ENCODE peak calls at places on chromosomes 2 and 18, in ten cellular contexts. One of them, this sample, is unnamed.
A peak's percentile ranks its signal among the peaks of the same experiment; 100 is the strongest.

GRCh38 chr2:1482253-1482675 is 69.0 kb downstream of the TPO start:
- DNase-seq in C1 segment of cervical spinal cord: no peak
- DNase-seq in posterior cingulate gyrus: peak; percentile 55
- DNase-seq in T-helper 2 cell: no peak
- DNase-seq in substantia nigra: no peak
- DNase-seq in cardiac muscle cell: no peak
- DNase-seq in activated gamma-delta T cell treated with Interleukin-2 at 50 U/mL for 16 hours: no peak
- DNase-seq in NCI-H1092: no peak
- DNase-seq in neural crest cell: no peak
- DNase-seq in LHCN-M2: no peak
- DNase-seq in this sample: no peak

GRCh38 chr18:42274488-42275137 is 319.6 kb downstream of the PIK3C3 start:
- DNase-seq in NCI-H1092: peak; percentile 11
- DNase-seq in cardiac muscle cell: peak; percentile 64
- DNase-seq in T-helper 2 cell: no peak
- DNase-seq in neural crest cell: no peak
- DNase-seq in substantia nigra: no peak
- DNase-seq in LHCN-M2: peak; percentile 37
- DNase-seq in activated gamma-delta T cell treated with Interleukin-2 at 50 U/mL for 16 hours: no peak
- DNase-seq in C1 segment of cervical spinal cord: no peak
- DNase-seq in posterior cingulate gyrus: no peak
- DNase-seq in this sample: no peak

GRCh38 chr2:67797801-67798535 is 264.8 kb downstream of the C1D start:
- DNase-seq in neural crest cell: no peak
- DNase-seq in posterior cingulate gyrus: no peak
- DNase-seq in cardiac muscle cell: peak; percentile 67
- DNase-seq in activated gamma-delta T cell treated with Interleukin-2 at 50 U/mL for 16 hours: no peak
- DNase-seq in T-helper 2 cell: no peak
- DNase-seq in substantia nigra: no peak
- DNase-seq in C1 segment of cervical spinal cord: no peak
- DNase-seq in LHCN-M2: peak; percentile 38
- DNase-seq in NCI-H1092: no peak
- DNase-seq in this sample: no peak

GRCh38 chr2:148209598-148209997 is 188.7 kb downstream of the MBD5 start:
- DNase-seq in activated gamma-delta T cell treated with Interleukin-2 at 50 U/mL for 16 hours: no peak
- DNase-seq in C1 segment of cervical spinal cord: no peak
- DNase-seq in neural crest cell: no peak
- DNase-seq in substantia nigra: no peak
- DNase-seq in cardiac muscle cell: peak; percentile 7
- DNase-seq in T-helper 2 cell: no peak
- DNase-seq in NCI-H1092: no peak
- DNase-seq in LHCN-M2: peak; percentile 6
- DNase-seq in posterior cingulate gyrus: no peak
- DNase-seq in this sample: no peak

GRCh38 chr18:35592298-35592697 is 10.8 kb downstream of the GALNT1 start:
- DNase-seq in neural crest cell: no peak
- DNase-seq in LHCN-M2: no peak
- DNase-seq in posterior cingulate gyrus: no peak
- DNase-seq in C1 segment of cervical spinal cord: no peak
- DNase-seq in cardiac muscle cell: no peak
- DNase-seq in activated gamma-delta T cell treated with Interleukin-2 at 50 U/mL for 16 hours: no peak
- DNase-seq in substantia nigra: no peak
- DNase-seq in T-helper 2 cell: no peak
- DNase-seq in NCI-H1092: no peak
- DNase-seq in this sample: no peak

GRCh38 chr2:173881466-173881865 is 83.7 kb downstream of the SP3 start:
- DNase-seq in NCI-H1092: peak; percentile 45
- DNase-seq in LHCN-M2: peak; percentile 38
- DNase-seq in activated gamma-delta T cell treated with Interleukin-2 at 50 U/mL for 16 hours: no peak
- DNase-seq in neural crest cell: no peak
- DNase-seq in posterior cingulate gyrus: peak; percentile 63
- DNase-seq in substantia nigra: no peak
- DNase-seq in T-helper 2 cell: no peak
- DNase-seq in cardiac muscle cell: peak; percentile 85
- DNase-seq in C1 segment of cervical spinal cord: no peak
- DNase-seq in this sample: peak; percentile 22

GRCh38 chr2:23651187-23651983 is 266.4 kb downstream of the KLHL29 start:
- DNase-seq in NCI-H1092: no peak
- DNase-seq in posterior cingulate gyrus: no peak
- DNase-seq in neural crest cell: no peak
- DNase-seq in C1 segment of cervical spinal cord: no peak
- DNase-seq in LHCN-M2: peak; percentile 79
- DNase-seq in cardiac muscle cell: peak; percentile 71
- DNase-seq in T-helper 2 cell: no peak
- DNase-seq in substantia nigra: no peak
- DNase-seq in activated gamma-delta T cell treated with Interleukin-2 at 50 U/mL for 16 hours: no peak
- DNase-seq in this sample: no peak

GRCh38 chr18:11955299-11956029 is 25.8 kb upstream of the IMPA2 start:
- DNase-seq in substantia nigra: peak; percentile 2
- DNase-seq in cardiac muscle cell: peak; percentile 94
- DNase-seq in posterior cingulate gyrus: no peak
- DNase-seq in activated gamma-delta T cell treated with Interleukin-2 at 50 U/mL for 16 hours: no peak
- DNase-seq in neural crest cell: no peak
- DNase-seq in LHCN-M2: peak; percentile 94
- DNase-seq in NCI-H1092: no peak
- DNase-seq in C1 segment of cervical spinal cord: peak; percentile 33
- DNase-seq in T-helper 2 cell: no peak
- DNase-seq in this sample: no peak

GRCh38 chr2:233835230-233836186 is 18.8 kb downstream of the HJURP start:
- DNase-seq in posterior cingulate gyrus: peak; percentile 43
- DNase-seq in NCI-H1092: no peak
- DNase-seq in neural crest cell: no peak
- DNase-seq in activated gamma-delta T cell treated with Interleukin-2 at 50 U/mL for 16 hours: no peak
- DNase-seq in substantia nigra: no peak
- DNase-seq in LHCN-M2: no peak
- DNase-seq in T-helper 2 cell: no peak
- DNase-seq in C1 segment of cervical spinal cord: no peak
- DNase-seq in cardiac muscle cell: no peak
- DNase-seq in this sample: no peak

GRCh38 chr2:148817210-148817708 is 57.8 kb upstream of the KIF5C start:
- DNase-seq in posterior cingulate gyrus: peak; percentile 88
- DNase-seq in C1 segment of cervical spinal cord: peak; percentile 22
- DNase-seq in NCI-H1092: no peak
- DNase-seq in neural crest cell: no peak
- DNase-seq in activated gamma-delta T cell treated with Interleukin-2 at 50 U/mL for 16 hours: no peak
- DNase-seq in substantia nigra: no peak
- DNase-seq in LHCN-M2: no peak
- DNase-seq in cardiac muscle cell: peak; percentile 39
- DNase-seq in T-helper 2 cell: no peak
- DNase-seq in this sample: no peak

GRCh38 chr2:120036145-120036544 is 23.3 kb downstream of the EPB41L5 start:
- DNase-seq in LHCN-M2: peak; percentile 50
- DNase-seq in posterior cingulate gyrus: no peak
- DNase-seq in cardiac muscle cell: peak; percentile 26
- DNase-seq in NCI-H1092: no peak
- DNase-seq in T-helper 2 cell: no peak
- DNase-seq in C1 segment of cervical spinal cord: no peak
- DNase-seq in substantia nigra: no peak
- DNase-seq in activated gamma-delta T cell treated with Interleukin-2 at 50 U/mL for 16 hours: no peak
- DNase-seq in neural crest cell: no peak
- DNase-seq in this sample: no peak

GRCh38 chr2:160224060-160224459 is 24.0 kb upstream of the ITGB6 start:
- DNase-seq in T-helper 2 cell: no peak
- DNase-seq in NCI-H1092: no peak
- DNase-seq in activated gamma-delta T cell treated with Interleukin-2 at 50 U/mL for 16 hours: no peak
- DNase-seq in posterior cingulate gyrus: no peak
- DNase-seq in cardiac muscle cell: peak; percentile 88
- DNase-seq in substantia nigra: no peak
- DNase-seq in C1 segment of cervical spinal cord: no peak
- DNase-seq in neural crest cell: no peak
- DNase-seq in LHCN-M2: peak; percentile 99
- DNase-seq in this sample: no peak

GRCh38 chr2:120005834-120006521 is 6.9 kb upstream of the EPB41L5 start:
- DNase-seq in cardiac muscle cell: no peak
- DNase-seq in activated gamma-delta T cell treated with Interleukin-2 at 50 U/mL for 16 hours: no peak
- DNase-seq in posterior cingulate gyrus: no peak
- DNase-seq in neural crest cell: no peak
- DNase-seq in C1 segment of cervical spinal cord: no peak
- DNase-seq in LHCN-M2: no peak
- DNase-seq in T-helper 2 cell: no peak
- DNase-seq in NCI-H1092: no peak
- DNase-seq in substantia nigra: no peak
- DNase-seq in this sample: no peak

GRCh38 chr18:4106407-4107033 is 348.6 kb downstream of the DLGAP1 start:
- DNase-seq in activated gamma-delta T cell treated with Interleukin-2 at 50 U/mL for 16 hours: peak; percentile 15
- DNase-seq in C1 segment of cervical spinal cord: peak; percentile 42
- DNase-seq in neural crest cell: peak; percentile 85
- DNase-seq in LHCN-M2: peak; percentile 12
- DNase-seq in NCI-H1092: peak; percentile 39
- DNase-seq in cardiac muscle cell: peak; percentile 70
- DNase-seq in T-helper 2 cell: peak; percentile 11
- DNase-seq in posterior cingulate gyrus: peak; percentile 95
- DNase-seq in substantia nigra: peak; percentile 10
- DNase-seq in this sample: peak; percentile 39

GRCh38 chr2:950627-950992 is at the start of gene SNTG2:
- DNase-seq in cardiac muscle cell: peak; percentile 31
- DNase-seq in T-helper 2 cell: no peak
- DNase-seq in C1 segment of cervical spinal cord: no peak
- DNase-seq in posterior cingulate gyrus: no peak
- DNase-seq in activated gamma-delta T cell treated with Interleukin-2 at 50 U/mL for 16 hours: peak; percentile 32
- DNase-seq in neural crest cell: peak; percentile 45
- DNase-seq in LHCN-M2: no peak
- DNase-seq in NCI-H1092: no peak
- DNase-seq in substantia nigra: no peak
- DNase-seq in this sample: peak; percentile 54

GRCh38 chr2:40244251-40245010 is 207.5 kb downstream of the SLC8A1 start:
- DNase-seq in NCI-H1092: peak; percentile 50
- DNase-seq in C1 segment of cervical spinal cord: no peak
- DNase-seq in T-helper 2 cell: no peak
- DNase-seq in activated gamma-delta T cell treated with Interleukin-2 at 50 U/mL for 16 hours: no peak
- DNase-seq in posterior cingulate gyrus: no peak
- DNase-seq in cardiac muscle cell: peak; percentile 79
- DNase-seq in LHCN-M2: peak; percentile 81
- DNase-seq in neural crest cell: no peak
- DNase-seq in substantia nigra: peak; percentile 4
- DNase-seq in this sample: peak; percentile 38

GRCh38 chr2:102033028-102033749 is 41.4 kb downstream of the IL1R2 start:
- DNase-seq in LHCN-M2: peak; percentile 92
- DNase-seq in posterior cingulate gyrus: peak; percentile 84
- DNase-seq in cardiac muscle cell: peak; percentile 99
- DNase-seq in substantia nigra: peak; percentile 35
- DNase-seq in activated gamma-delta T cell treated with Interleukin-2 at 50 U/mL for 16 hours: no peak
- DNase-seq in neural crest cell: no peak
- DNase-seq in NCI-H1092: no peak
- DNase-seq in C1 segment of cervical spinal cord: peak; percentile 16
- DNase-seq in T-helper 2 cell: no peak
- DNase-seq in this sample: peak; percentile 67

GRCh38 chr2:134228493-134228903 is 25.4 kb upstream of the MGAT5 start:
- DNase-seq in posterior cingulate gyrus: no peak
- DNase-seq in C1 segment of cervical spinal cord: no peak
- DNase-seq in NCI-H1092: no peak
- DNase-seq in cardiac muscle cell: no peak
- DNase-seq in T-helper 2 cell: no peak
- DNase-seq in LHCN-M2: no peak
- DNase-seq in activated gamma-delta T cell treated with Interleukin-2 at 50 U/mL for 16 hours: no peak
- DNase-seq in substantia nigra: no peak
- DNase-seq in neural crest cell: no peak
- DNase-seq in this sample: no peak

GRCh38 chr2:46650556-46651001 is 171.2 kb downstream of the TMEM247 start:
- DNase-seq in LHCN-M2: peak; percentile 76
- DNase-seq in substantia nigra: peak; percentile 20
- DNase-seq in cardiac muscle cell: peak; percentile 92
- DNase-seq in neural crest cell: peak; percentile 70
- DNase-seq in NCI-H1092: peak; percentile 39
- DNase-seq in C1 segment of cervical spinal cord: peak; percentile 36
- DNase-seq in activated gamma-delta T cell treated with Interleukin-2 at 50 U/mL for 16 hours: peak; percentile 67
- DNase-seq in T-helper 2 cell: no peak
- DNase-seq in posterior cingulate gyrus: peak; percentile 86
- DNase-seq in this sample: peak; percentile 47

GRCh38 chr2:234495801-234496441 is 960 bp downstream of the ARL4C start:
- DNase-seq in cardiac muscle cell: peak; percentile 28
- DNase-seq in LHCN-M2: peak; percentile 32
- DNase-seq in C1 segment of cervical spinal cord: no peak
- DNase-seq in NCI-H1092: no peak
- DNase-seq in activated gamma-delta T cell treated with Interleukin-2 at 50 U/mL for 16 hours: peak; percentile 41
- DNase-seq in neural crest cell: peak; percentile 16
- DNase-seq in posterior cingulate gyrus: peak; percentile 91
- DNase-seq in substantia nigra: no peak
- DNase-seq in T-helper 2 cell: no peak
- DNase-seq in this sample: no peak

GRCh38 chr2:196592912-196593881 is 46.3 kb upstream of the CCDC150 start:
- DNase-seq in T-helper 2 cell: no peak
- DNase-seq in neural crest cell: peak; percentile 64
- DNase-seq in posterior cingulate gyrus: peak; percentile 96
- DNase-seq in LHCN-M2: peak; percentile 64
- DNase-seq in substantia nigra: peak; percentile 28
- DNase-seq in NCI-H1092: peak; percentile 33
- DNase-seq in cardiac muscle cell: peak; percentile 63
- DNase-seq in activated gamma-delta T cell treated with Interleukin-2 at 50 U/mL for 16 hours: no peak
- DNase-seq in C1 segment of cervical spinal cord: peak; percentile 69
- DNase-seq in this sample: no peak

GRCh38 chr2:170218931-170219330 is 41.0 kb downstream of the MYO3B start:
- DNase-seq in neural crest cell: no peak
- DNase-seq in substantia nigra: no peak
- DNase-seq in T-helper 2 cell: no peak
- DNase-seq in LHCN-M2: no peak
- DNase-seq in NCI-H1092: no peak
- DNase-seq in posterior cingulate gyrus: no peak
- DNase-seq in C1 segment of cervical spinal cord: no peak
- DNase-seq in activated gamma-delta T cell treated with Interleukin-2 at 50 U/mL for 16 hours: no peak
- DNase-seq in cardiac muscle cell: no peak
- DNase-seq in this sample: no peak

GRCh38 chr2:48548871-48549270 is 18.9 kb downstream of the STON1 start:
- DNase-seq in activated gamma-delta T cell treated with Interleukin-2 at 50 U/mL for 16 hours: no peak
- DNase-seq in NCI-H1092: no peak
- DNase-seq in LHCN-M2: no peak
- DNase-seq in posterior cingulate gyrus: no peak
- DNase-seq in substantia nigra: no peak
- DNase-seq in neural crest cell: no peak
- DNase-seq in cardiac muscle cell: peak; percentile 57
- DNase-seq in C1 segment of cervical spinal cord: no peak
- DNase-seq in T-helper 2 cell: no peak
- DNase-seq in this sample: no peak